ENCODE peak calls at places on chromosome X, in seven cellular contexts. F is psoas muscle, R is Kasumi-1, E is left ventricle myocardium superior, P is T follicular helper cell, H is AG08396, G is HTR-8/SVneo. D is an unnamed sample.

GRCh38 chrX:2658585-2659292 is 32.4 kb upstream of the CD99 start:
- DNase-seq in F (no peak), R (no peak), E (no peak), P (no peak), H (no peak), G (no peak), D (no peak)

GRCh38 chrX:124506031-124506430 is 159.7 kb downstream of the SH2D1A start:
- DNase-seq in F (no peak), R (no peak), E (no peak), P (no peak), H (no peak), G (no peak), D (no peak)

GRCh38 chrX:153732406-153732805 is 7.8 kb downstream of the ABCD1 start:
- DNase-seq in F (no peak), R (peak; percentile 21), E (no peak), P (no peak), H (no peak), G (peak; percentile 24), D (no peak)

GRCh38 chrX:40146471-40147398 is 49.0 kb upstream of the BCOR start:
- DNase-seq in F (peak; percentile 62), R (no peak), E (peak; percentile 46), P (no peak), H (peak; percentile 67), G (no peak), D (no peak)

GRCh38 chrX:135416546-135416945 is 5.2 kb upstream of the SMIM10L2A start:
- DNase-seq in F (no peak), R (no peak), E (no peak), P (no peak), H (no peak), G (no peak), D (no peak)

GRCh38 chrX:31222946-31223345 is 151.1 kb upstream of the FTHL17 start:
- DNase-seq in F (no peak), R (no peak), E (no peak), P (no peak), H (no peak), G (no peak), D (no peak)

GRCh38 chrX:52574416-52575275 is 57.8 kb upstream of the XAGE1B start:
- DNase-seq in F (no peak), R (peak; percentile 48), E (no peak), P (no peak), H (peak; percentile 38), G (peak; percentile 7), D (peak; percentile 15)

GRCh38 chrX:45806410-45807121 is 605.9 kb upstream of the DIPK2B start:
- DNase-seq in F (no peak), R (no peak), E (no peak), P (peak; percentile 42), H (peak; percentile 9), G (no peak), D (peak; percentile 56)

GRCh38 chrX:20412871-20413486 is 146.3 kb upstream of the RPS6KA3 start:
- DNase-seq in F (no peak), R (peak; percentile 54), E (peak; percentile 24), P (peak; percentile 15), H (no peak), G (no peak), D (no peak)

GRCh38 chrX:91414710-91415109 is 19.9 kb upstream of the PABPC5 start:
- DNase-seq in F (no peak), R (no peak), E (no peak), P (no peak), H (peak; percentile 4), G (no peak), D (no peak)

GRCh38 chrX:20116087-20116574 is 576 bp downstream of the MAP7D2 start:
- DNase-seq in F (no peak), R (no peak), E (no peak), P (no peak), H (no peak), G (no peak), D (no peak)

GRCh38 chrX:38968344-38968743 is 167.1 kb downstream of the MID1IP1 start:
- DNase-seq in F (no peak), R (no peak), E (no peak), P (no peak), H (no peak), G (no peak), D (no peak)

GRCh38 chrX:16897445-16897844 is 27.3 kb upstream of the RBBP7 start:
- DNase-seq in F (no peak), R (no peak), E (no peak), P (no peak), H (no peak), G (no peak), D (no peak)

GRCh38 chrX:133265331-133265730 is 47.2 kb upstream of the TFDP3 start:
- DNase-seq in F (no peak), R (no peak), E (no peak), P (no peak), H (peak; percentile 17), G (no peak), D (no peak)

GRCh38 chrX:42944381-42944998 is 166.5 kb upstream of the PPP1R2C start:
- DNase-seq in F (no peak), R (no peak), E (no peak), P (no peak), H (no peak), G (no peak), D (no peak)